ENCODE peak calls at places on chromosome 20, in five cellular contexts. S is breast epithelium, K is body of pancreas, Z is IMR-90, I is adrenal gland. L is an unnamed sample.

GRCh38 chr20:5065489-5066383 is 54.0 kb downstream of the PCNA start:
- DNase-seq in S (no peak), K (peak; percentile 96), Z (peak; percentile 97), I (peak; percentile 99), L (peak; percentile 15)

GRCh38 chr20:49750611-49751396 is 37.1 kb upstream of the B4GALT5 start:
- DNase-seq in S (no peak), K (no peak), Z (no peak), I (no peak), L (no peak)

GRCh38 chr20:32539817-32540675 is 45.1 kb downstream of the NOL4L start:
- DNase-seq in S (no peak), K (peak; percentile 32), Z (no peak), I (no peak), L (no peak)

GRCh38 chr20:44861547-44862006 is 23.9 kb upstream of the YWHAB start:
- DNase-seq in S (no peak), K (peak; percentile 33), Z (peak; percentile 18), I (peak; percentile 76), L (peak; percentile 51)

GRCh38 chr20:51172558-51173428 is 149.9 kb upstream of the KCNG1 start:
- DNase-seq in S (no peak), K (no peak), Z (no peak), I (no peak), L (no peak)

GRCh38 chr20:44406572-44407100 is 51.1 kb downstream of the HNF4A start:
- DNase-seq in S (no peak), K (no peak), Z (no peak), I (no peak), L (no peak)

GRCh38 chr20:56429496-56429895 is 17.4 kb downstream of the CASS4 start:
- DNase-seq in S (no peak), K (no peak), Z (peak; percentile 94), I (no peak), L (no peak)

GRCh38 chr20:17721802-17722486 is 22.2 kb downstream of the BANF2 start:
- DNase-seq in S (no peak), K (peak; percentile 78), Z (no peak), I (no peak), L (no peak)

GRCh38 chr20:57743450-57744095 is 33.8 kb upstream of the PMEPA1 start:
- DNase-seq in S (no peak), K (no peak), Z (no peak), I (no peak), L (no peak)

GRCh38 chr20:48831702-48832422 is 4.1 kb upstream of the PREX1 start:
- DNase-seq in S (no peak), K (no peak), Z (peak; percentile 39), I (peak; percentile 93), L (peak; percentile 29)

GRCh38 chr20:33811763-33812672 is 870 bp downstream of the CHMP4B start:
- DNase-seq in S (peak; percentile 64), K (peak; percentile 69), Z (peak; percentile 91), I (peak; percentile 87), L (peak; percentile 76)
- TF ChIP-seq POLR2A in S (no peak), K (no peak), Z (peak; percentile 20), I (peak; percentile 74), L (peak; percentile 13)

GRCh38 chr20:63953764-63954429 is 2.3 kb downstream of the UCKL1 start:
- DNase-seq in S (no peak), K (no peak), Z (no peak), I (no peak), L (no peak)
- H3K4me3 ChIP-seq in S (peak overlapping the region; percentile 100), K (no peak overlapping the region), Z (no peak overlapping the region), I (no peak overlapping the region), L (no peak overlapping the region)

DNA sequence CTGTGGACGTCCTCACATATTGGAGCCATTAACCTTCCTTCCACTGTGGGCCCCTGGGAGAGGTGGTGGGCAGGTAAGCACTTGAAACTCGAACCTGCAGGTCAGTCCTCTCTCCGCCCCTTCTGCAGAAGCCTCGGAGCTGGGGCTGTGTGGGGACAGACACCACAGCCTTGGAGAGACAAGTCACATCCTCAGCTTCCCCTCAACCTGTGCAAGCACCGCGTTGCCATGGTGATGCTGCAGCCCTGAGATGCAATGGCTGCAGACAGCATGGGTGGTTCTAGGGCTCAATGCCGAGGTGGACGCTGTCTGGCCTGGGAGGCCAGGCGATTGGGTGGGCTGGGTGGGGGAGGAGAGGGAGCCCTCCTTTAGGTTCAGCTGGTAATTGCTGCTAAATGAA is 39.5 kb upstream of the CDH22 start:
- DNase-seq in S (no peak), K (no peak), Z (no peak), I (no peak), L (no peak)
- H3K9me3 ChIP-seq in S (no peaks in the 10 kb centered on the region), K (no peaks in the 10 kb centered on the region), Z (no peaks in the 10 kb centered on the region), I (no peaks in the 10 kb centered on the region), L (no peaks in the 10 kb centered on the region)

GRCh38 chr20:33909331-33909921 is 84.3 kb upstream of the RALY start:
- DNase-seq in S (no peak), K (peak; percentile 25), Z (peak; percentile 96), I (peak; percentile 42), L (no peak)
- TF ChIP-seq POLR2A in S (no peak), K (no peak), Z (no peak), I (no peak), L (no peak)

GRCh38 chr20:19812696-19813095 is 54.6 kb downstream of the RIN2 start:
- DNase-seq in S (no peak), K (no peak), Z (no peak), I (no peak), L (no peak)

GRCh38 chr20:19816386-19816785 is 58.3 kb downstream of the RIN2 start:
- DNase-seq in S (no peak), K (no peak), Z (no peak), I (no peak), L (no peak)

GRCh38 chr20:19813839-19814238 is 55.8 kb downstream of the RIN2 start:
- DNase-seq in S (no peak), K (no peak), Z (peak; percentile 34), I (no peak), L (no peak)

GRCh38 chr20:19815553-19815991 is 57.5 kb downstream of the RIN2 start:
- DNase-seq in S (no peak), K (peak; percentile 31), Z (peak; percentile 99), I (peak; percentile 83), L (no peak)

DNA sequence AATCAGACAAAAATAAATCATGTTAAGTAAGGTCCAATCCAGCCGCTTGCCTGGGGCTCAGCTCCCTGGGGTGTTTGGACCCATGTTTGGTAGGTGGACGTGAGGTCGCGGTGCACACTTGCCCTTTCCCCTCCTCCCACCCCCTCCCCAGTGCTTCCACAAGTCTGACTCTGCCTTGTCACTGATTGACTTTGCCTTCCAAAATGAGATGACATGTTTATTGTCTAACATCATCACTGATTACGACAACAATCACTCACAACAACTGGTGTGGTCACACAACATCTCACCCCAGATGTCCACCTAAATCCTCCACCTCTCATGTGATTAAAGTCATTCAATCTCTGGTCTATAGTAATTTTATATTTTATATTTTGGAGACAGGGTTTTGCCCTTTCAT is 56.2 kb downstream of the RIN2 start:
- DNase-seq in S (no peak), K (no peak), Z (no peak), I (no peak), L (no peak)
- H3K4me3 ChIP-seq in S (no peak overlapping the region), K (no peak overlapping the region), Z (no peak overlapping the region), I (no peak overlapping the region), L (no peak overlapping the region)

GRCh38 chr20:8693709-8694108 is 375.2 kb upstream of the PLCB4 start:
- DNase-seq in S (no peak), K (no peak), Z (peak; percentile 93), I (no peak), L (no peak)
- H3K9me3 ChIP-seq in S (no peaks in the 10 kb centered on the region), K (no peaks in the 10 kb centered on the region), Z (peaks cover 4% of the 10 kb centered on the region), I (no peaks in the 10 kb centered on the region), L (no peaks in the 10 kb centered on the region)

DNA sequence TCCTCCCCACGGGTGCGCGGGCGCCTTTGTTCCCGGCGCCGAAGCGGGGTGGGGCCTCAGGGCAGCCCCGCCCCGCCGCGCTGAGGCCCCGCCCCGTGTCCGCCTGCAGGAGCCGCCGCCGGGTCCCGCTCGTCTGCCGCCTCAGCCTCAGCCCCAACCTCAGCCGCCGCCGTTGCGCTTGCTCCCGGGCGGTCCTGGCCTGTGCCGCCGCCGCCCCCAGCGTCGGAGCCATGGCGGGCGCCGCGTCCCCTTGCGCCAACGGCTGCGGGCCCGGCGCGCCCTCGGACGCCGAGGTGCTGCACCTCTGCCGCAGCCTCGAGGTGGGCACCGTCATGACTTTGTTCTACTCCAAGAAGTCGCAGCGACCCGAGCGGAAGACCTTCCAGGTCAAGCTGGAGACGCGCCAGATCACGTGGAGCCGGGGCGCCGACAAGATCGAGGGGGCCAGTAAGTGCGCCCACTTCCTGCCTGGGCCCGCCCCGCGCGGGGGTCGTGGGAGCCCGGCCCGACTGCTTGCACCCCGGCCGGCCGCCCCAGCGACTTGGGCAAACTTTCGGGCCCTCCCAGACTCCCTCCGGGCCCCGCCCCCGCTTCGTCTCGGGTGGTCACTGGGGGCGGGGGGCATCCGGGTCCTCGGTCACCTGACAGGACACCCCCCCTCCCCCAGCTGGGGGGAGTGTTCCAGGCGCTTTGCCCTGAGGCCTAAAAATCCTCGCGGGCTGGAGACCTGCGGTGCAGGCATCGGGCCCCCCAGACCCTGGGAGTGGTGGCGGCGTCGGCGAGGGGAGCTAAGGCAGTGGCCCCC is at the start of gene PLCG1:
- DNase-seq in S (peak; percentile 60), K (peak; percentile 76), Z (peak; percentile 63), I (peak; percentile 69), L (peak; percentile 82)
- TF ChIP-seq POLR2A in S (no peak), K (no peak), Z (no peak), I (peak; percentile 53), L (no peak)

L was measured in uterus.